ENCODE peak calls at places on chromosomes 12 and 14, in nine cellular contexts. M, P, Q, W, H, Y, C, K and J are unnamed samples.

GRCh38 chr12:52244615-52244994 is 11.6 kb downstream of the KRT7 start:
- DNase-seq in M (no peak), P (no peak), Q (no peak), W (no peak), H (no peak), Y (no peak), C (peak; percentile 55), K (no peak), J (peak; percentile 59)

GRCh38 chr12:71415336-71416231 is 24.0 kb upstream of the LGR5 start:
- DNase-seq in M (no peak), P (no peak), Q (peak; percentile 54), W (peak; percentile 70), H (no peak), Y (peak; percentile 59), C (peak; percentile 30), K (peak; percentile 66), J (peak; percentile 57)

GRCh38 chr12:60172696-60173095 is 576.9 kb downstream of the SLC16A7 start:
- DNase-seq in M (no peak), P (no peak), Q (no peak), W (no peak), H (no peak), Y (no peak), C (peak; percentile 22), K (no peak), J (no peak)

GRCh38 chr12:130064999-130065398 is 97.3 kb upstream of the FZD10 start:
- DNase-seq in M (peak; percentile 21), P (no peak), Q (no peak), W (no peak), H (no peak), Y (no peak), C (no peak), K (no peak), J (no peak)

GRCh38 chr14:23057757-23058653 is 685 bp upstream of the CDH24 start:
- DNase-seq in M (peak; percentile 93), P (peak; percentile 80), Q (peak; percentile 82), W (peak; percentile 86), H (peak; percentile 28), Y (peak; percentile 76), C (peak; percentile 90), K (peak; percentile 81), J (peak; percentile 85)

GRCh38 chr12:56810918-56811317 is 47.8 kb downstream of the HSD17B6 start:
- DNase-seq in M (no peak), P (no peak), Q (no peak), W (no peak), H (no peak), Y (no peak), C (no peak), K (no peak), J (no peak)

GRCh38 chr12:121484967-121485366 is 85.0 kb downstream of the RNF34 start:
- DNase-seq in M (no peak), P (no peak), Q (no peak), W (no peak), H (no peak), Y (no peak), C (no peak), K (no peak), J (no peak)

GRCh38 chr12:132608231-132609171 is 1.9 kb downstream of the LRCOL1 start:
- DNase-seq in M (no peak), P (no peak), Q (no peak), W (no peak), H (no peak), Y (no peak), C (no peak), K (no peak), J (no peak)

GRCh38 chr12:124264879-124265278 is 30.0 kb upstream of the RFLNA start:
- DNase-seq in M (no peak), P (no peak), Q (no peak), W (no peak), H (no peak), Y (no peak), C (no peak), K (no peak), J (no peak)

GRCh38 chr14:58744951-58745350 is 107.2 kb downstream of the DACT1 start:
- DNase-seq in M (no peak), P (no peak), Q (no peak), W (no peak), H (no peak), Y (no peak), C (no peak), K (no peak), J (no peak)

GRCh38 chr14:86858591-86858990 is 1134.4 kb downstream of the GALC start:
- DNase-seq in M (no peak), P (no peak), Q (peak; percentile 34), W (no peak), H (no peak), Y (no peak), C (no peak), K (no peak), J (no peak)

GRCh38 chr12:124625867-124626675 is 58.7 kb upstream of the NCOR2 start:
- DNase-seq in M (peak; percentile 87), P (peak; percentile 50), Q (peak; percentile 80), W (peak; percentile 81), H (peak; percentile 79), Y (peak; percentile 53), C (peak; percentile 30), K (peak; percentile 89), J (peak; percentile 74)

GRCh38 chr14:68716698-68717097 is 76.2 kb downstream of the ZFP36L1 start:
- DNase-seq in M (no peak), P (no peak), Q (no peak), W (no peak), H (no peak), Y (no peak), C (peak; percentile 28), K (no peak), J (no peak)
- TF ChIP-seq CTCF in M (no peak), P (no peak), Q (peak; percentile 3), W (no peak), H (no peak), Y (no peak), C (peak; percentile 13), K (no peak), J (peak; percentile 10)

DNA sequence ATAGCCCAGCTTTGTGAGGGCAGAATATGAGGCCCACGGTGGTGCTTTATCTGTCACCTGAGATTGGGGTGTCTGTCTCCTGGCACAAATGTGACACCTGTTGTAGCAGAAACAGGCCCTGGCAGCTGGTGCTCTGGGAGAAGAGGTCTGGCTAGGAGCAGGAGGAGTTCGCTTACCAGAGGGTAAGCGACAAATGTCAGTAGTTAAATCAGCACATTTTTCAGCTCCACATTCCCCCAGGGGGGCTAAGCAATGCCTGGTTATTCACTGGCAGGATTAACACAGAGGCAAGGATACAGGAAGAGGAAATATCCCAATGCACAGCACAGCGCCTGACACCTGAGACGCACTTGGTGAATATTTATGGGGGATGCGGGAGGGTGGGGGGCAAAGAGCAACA is 71.1 kb downstream of the B4GALNT3 start:
- DNase-seq in M (no peak), P (no peak), Q (no peak), W (no peak), H (no peak), Y (no peak), C (no peak), K (no peak), J (no peak)
- H3K4me3 ChIP-seq in M (no peak overlapping the region), P (no peak overlapping the region), Q (no peak overlapping the region), W (no peak overlapping the region), H (no peak overlapping the region), Y (no peak overlapping the region), C (no peak overlapping the region), K (no peak overlapping the region), J (no peak overlapping the region)

DNA sequence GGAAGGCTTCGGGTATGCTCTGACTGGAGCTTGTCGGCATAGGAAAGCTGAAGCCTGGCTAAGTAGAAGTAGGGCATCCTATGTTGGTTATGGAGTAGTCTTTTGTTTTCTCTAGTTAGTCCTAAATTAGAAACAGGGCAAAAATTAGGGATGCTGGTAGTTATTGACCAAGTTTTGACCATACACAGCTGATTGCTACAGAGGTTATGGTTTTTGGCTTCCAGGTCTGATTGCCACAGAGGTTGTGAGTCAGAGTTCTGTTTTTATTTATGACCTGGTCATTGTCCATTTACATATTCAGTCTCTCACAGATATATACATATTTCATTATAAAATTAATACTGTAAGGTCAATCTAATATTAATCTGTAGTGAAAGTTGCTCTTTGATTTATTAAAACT is 219.2 kb downstream of the FSCB start:
- DNase-seq in M (no peak), P (no peak), Q (no peak), W (peak; percentile 22), H (no peak), Y (no peak), C (no peak), K (peak; percentile 12), J (no peak)
- TF ChIP-seq CTCF in M (no peak), P (no peak), Q (no peak), W (no peak), H (no peak), Y (no peak), C (no peak), K (no peak), J (no peak)

GRCh38 chr14:102539544-102540309 is 30.2 kb upstream of the ANKRD9 start:
- DNase-seq in M (no peak), P (no peak), Q (peak; percentile 37), W (peak; percentile 96), H (no peak), Y (peak; percentile 58), C (no peak), K (peak; percentile 71), J (peak; percentile 69)

GRCh38 chr14:102538598-102539543 is 29.3 kb upstream of the ANKRD9 start:
- DNase-seq in M (no peak), P (no peak), Q (no peak), W (no peak), H (no peak), Y (no peak), C (peak; percentile 28), K (no peak), J (peak; percentile 32)

GRCh38 chr14:102541771-102542170 is 32.2 kb upstream of the ANKRD9 start:
- DNase-seq in M (no peak), P (no peak), Q (no peak), W (no peak), H (no peak), Y (no peak), C (no peak), K (no peak), J (no peak)

GRCh38 chr14:102540310-102541028 is 30.9 kb upstream of the ANKRD9 start:
- DNase-seq in M (no peak), P (peak; percentile 33), Q (no peak), W (peak; percentile 86), H (no peak), Y (peak; percentile 4), C (no peak), K (peak; percentile 24), J (no peak)

DNA sequence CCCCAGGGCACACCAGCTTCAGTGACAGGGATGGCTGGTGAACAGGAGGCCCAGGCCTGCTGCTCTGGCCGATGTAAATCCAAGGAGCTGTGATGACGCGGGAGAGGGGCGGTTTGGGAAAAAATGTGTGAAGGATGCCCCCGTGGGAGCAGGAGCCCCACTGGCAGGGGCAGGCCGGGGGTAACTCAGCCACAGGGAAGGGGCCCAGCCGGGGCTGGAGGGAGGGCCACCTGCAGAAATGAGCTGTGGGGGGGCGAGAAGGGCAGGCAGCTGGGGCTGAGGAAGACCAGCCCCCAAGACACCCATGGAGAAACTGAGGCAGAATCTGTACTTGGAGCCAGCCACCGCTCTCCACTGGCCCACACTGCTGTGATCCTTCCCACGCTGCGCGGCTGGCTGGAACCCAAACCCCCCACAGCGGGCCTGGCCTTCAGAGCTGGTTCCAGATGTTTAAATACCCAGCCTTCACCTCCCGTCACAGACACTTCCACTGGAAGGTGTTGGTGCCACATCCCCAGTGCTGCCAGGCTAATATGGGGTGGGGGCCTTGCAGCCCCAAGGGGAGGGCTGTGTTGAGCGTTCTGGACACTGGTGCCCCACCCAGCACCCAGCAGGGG is 28.5 kb upstream of the ANKRD9 start:
- DNase-seq in M (no peak), P (no peak), Q (no peak), W (no peak), H (no peak), Y (no peak), C (peak; percentile 65), K (no peak), J (no peak)
- H3K4me3 ChIP-seq in M (no peak overlapping the region), P (no peak overlapping the region), Q (no peak overlapping the region), W (no peak overlapping the region), H (no peak overlapping the region), Y (no peak overlapping the region), C (no peak overlapping the region), K (no peak overlapping the region), J (no peak overlapping the region)